ENCODE peak calls at places on chromosomes 13 and 19, in five cellular contexts. Y is IMR-90, X is HepG2, T is K562, C is A549. N is an unnamed sample.

GRCh38 chr13:110012102-110012739 is 225.8 kb upstream of the IRS2 start:
- DNase-seq in Y (peak; percentile 97), X (peak; percentile 3), T (no peak), C (peak; percentile 43), N (no peak)

GRCh38 chr13:44271031-44271433 is 102.6 kb upstream of the SERP2 start:
- DNase-seq in Y (peak; percentile 85), X (no peak), T (no peak), C (no peak), N (no peak)

GRCh38 chr19:38733493-38734175 is 10.6 kb downstream of the CAPN12 start:
- DNase-seq in Y (no peak), X (no peak), T (no peak), C (peak; percentile 65), N (no peak)

GRCh38 chr13:44404261-44405139 is 30.9 kb downstream of the SERP2 start:
- DNase-seq in Y (no peak), X (peak; percentile 93), T (no peak), C (no peak), N (no peak)

GRCh38 chr13:98664047-98664446 is 87.1 kb upstream of the STK24 start:
- DNase-seq in Y (peak; percentile 85), X (no peak), T (no peak), C (no peak), N (no peak)

GRCh38 chr19:19554074-19555023 is 16.3 kb downstream of the CILP2 start:
- DNase-seq in Y (peak; percentile 21), X (no peak), T (peak; percentile 88), C (no peak), N (no peak)

GRCh38 chr19:6475321-6476108 is 6.1 kb downstream of the DENND1C start:
- DNase-seq in Y (no peak), X (no peak), T (no peak), C (no peak), N (no peak)

GRCh38 chr13:48983331-48983730 is 7.6 kb downstream of the FNDC3A start:
- DNase-seq in Y (no peak), X (no peak), T (no peak), C (no peak), N (no peak)

DNA sequence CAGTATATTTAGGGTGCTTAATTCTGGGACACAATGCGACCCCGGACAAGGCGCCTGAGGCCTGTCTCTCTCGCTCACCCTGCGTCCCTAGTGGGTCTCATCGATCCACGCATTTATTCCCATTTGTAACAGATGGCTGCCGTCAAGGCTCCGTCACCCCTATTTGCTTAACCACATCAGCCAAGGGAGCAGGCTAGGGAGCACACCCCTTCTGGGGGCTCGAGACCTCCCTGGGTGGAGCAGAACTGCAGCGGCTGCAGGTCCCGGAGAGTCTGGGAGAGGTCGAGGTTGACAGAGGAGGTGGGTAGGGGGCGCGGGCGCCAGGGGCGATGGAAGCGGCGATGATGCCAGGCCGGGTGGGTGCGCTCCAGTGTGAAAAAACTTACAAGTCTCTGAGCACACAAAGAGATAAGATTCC is 507 bp downstream of the ALG5 start:
- DNase-seq in Y (no peak), X (no peak), T (peak; percentile 15), C (no peak), N (no peak)
- TF ChIP-seq MAFK in Y (no peak), X (no peak), T (no peak), C (no peak), N (no peak)

DNA sequence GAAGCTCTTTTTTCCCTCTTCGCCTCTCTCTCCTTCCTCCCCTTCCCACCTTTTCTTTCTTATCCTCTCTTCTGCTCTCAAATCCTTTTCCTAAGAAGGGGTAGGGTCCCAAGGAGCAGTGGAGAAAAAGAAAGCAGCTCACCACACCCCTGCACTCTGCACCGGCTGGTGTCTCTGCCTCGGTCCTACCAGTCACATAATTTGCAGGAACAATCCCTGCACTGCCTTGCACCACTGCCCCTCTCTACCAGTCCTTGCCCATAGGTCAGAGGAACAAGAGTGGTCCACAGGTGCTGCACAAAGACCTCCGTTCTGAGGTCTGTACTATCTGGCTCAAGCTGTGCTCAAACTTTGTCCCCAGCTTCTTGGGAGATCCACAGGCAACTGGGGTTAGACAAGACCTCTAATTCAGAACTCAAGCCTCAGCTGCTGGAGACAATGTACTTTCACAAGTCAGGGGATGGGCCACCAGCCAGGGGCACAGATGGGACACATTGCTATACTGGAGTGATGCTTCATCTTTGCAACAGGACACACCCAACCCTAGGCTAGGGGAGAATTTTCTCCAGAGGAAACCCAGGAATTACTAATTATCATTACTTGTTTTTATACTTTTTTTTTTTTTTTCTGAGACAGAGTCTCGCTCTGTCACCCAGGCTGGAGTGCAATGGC is 125.4 kb upstream of the ZNF507 start:
- DNase-seq in Y (no peak), X (no peak), T (no peak), C (no peak), N (no peak)
- TF ChIP-seq MAFK in Y (no peak), X (no peak), T (no peak), C (no peak), N (no peak)

GRCh38 chr19:43501661-43502418 is 2.7 kb downstream of the PHLDB3 start:
- DNase-seq in Y (no peak), X (no peak), T (peak; percentile 44), C (no peak), N (peak; percentile 83)

GRCh38 chr19:43505186-43505456 is 575 bp upstream of the PHLDB3 start:
- DNase-seq in Y (no peak), X (no peak), T (no peak), C (no peak), N (no peak)

GRCh38 chr19:43502419-43502976 is 2.0 kb downstream of the PHLDB3 start:
- DNase-seq in Y (no peak), X (no peak), T (no peak), C (no peak), N (no peak)

GRCh38 chr19:43504426-43505185 is at the start of gene PHLDB3:
- DNase-seq in Y (peak; percentile 9), X (peak; percentile 38), T (peak; percentile 49), C (no peak), N (no peak)

GRCh38 chr19:43503501-43504425 is 783 bp downstream of the PHLDB3 start:
- DNase-seq in Y (peak; percentile 84), X (peak; percentile 90), T (peak; percentile 98), C (peak; percentile 95), N (peak; percentile 87)
- TF ChIP-seq MAFK in Y (no peak), X (no peak), T (no peak), C (no peak), N (no peak)

GRCh38 chr13:41900918-41901317 is 60.0 kb downstream of the VWA8 start:
- DNase-seq in Y (peak; percentile 20), X (peak; percentile 73), T (no peak), C (no peak), N (no peak)
- TF ChIP-seq MAFK in Y (no peak), X (no peak), T (no peak), C (no peak), N (no peak)

GRCh38 chr13:83884141-83884540 is 1.9 kb upstream of the SLITRK1 start:
- DNase-seq in Y (no peak), X (no peak), T (no peak), C (no peak), N (no peak)

GRCh38 chr13:83881917-83882625 is at the start of gene SLITRK1:
- DNase-seq in Y (peak; percentile 19), X (no peak), T (no peak), C (no peak), N (peak; percentile 53)

GRCh38 chr13:83881031-83881727 is 1.1 kb downstream of the SLITRK1 start:
- DNase-seq in Y (no peak), X (no peak), T (no peak), C (no peak), N (no peak)

GRCh38 chr13:83882626-83882959 is 319 bp upstream of the SLITRK1 start:
- DNase-seq in Y (no peak), X (no peak), T (no peak), C (no peak), N (no peak)

DNA sequence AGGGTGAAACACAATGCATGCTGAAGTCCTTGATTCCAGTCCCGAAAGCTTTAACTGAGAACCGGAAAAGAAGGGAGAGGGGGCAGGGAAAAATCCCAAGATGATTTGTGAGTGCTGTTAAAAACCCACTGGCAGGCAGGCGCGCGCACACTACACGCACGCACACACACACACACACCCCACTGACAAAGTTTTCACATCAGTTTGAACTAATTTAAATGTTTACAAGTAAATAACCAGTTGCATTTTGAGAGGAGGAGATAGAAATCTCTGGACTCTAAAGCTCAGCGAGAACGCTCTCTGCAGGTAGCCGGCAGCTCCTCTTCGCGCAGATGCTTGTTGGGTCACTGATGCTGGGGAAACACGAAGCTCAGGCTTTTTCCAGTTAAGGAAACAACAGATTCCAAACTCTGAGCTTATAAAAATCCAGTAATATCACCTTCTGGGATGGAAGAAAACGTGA is 818 bp upstream of the SLITRK1 start:
- DNase-seq in Y (no peak), X (no peak), T (no peak), C (no peak), N (no peak)
- TF ChIP-seq MAFK in Y (no peak), X (no peak), T (no peak), C (no peak), N (no peak)

DNA sequence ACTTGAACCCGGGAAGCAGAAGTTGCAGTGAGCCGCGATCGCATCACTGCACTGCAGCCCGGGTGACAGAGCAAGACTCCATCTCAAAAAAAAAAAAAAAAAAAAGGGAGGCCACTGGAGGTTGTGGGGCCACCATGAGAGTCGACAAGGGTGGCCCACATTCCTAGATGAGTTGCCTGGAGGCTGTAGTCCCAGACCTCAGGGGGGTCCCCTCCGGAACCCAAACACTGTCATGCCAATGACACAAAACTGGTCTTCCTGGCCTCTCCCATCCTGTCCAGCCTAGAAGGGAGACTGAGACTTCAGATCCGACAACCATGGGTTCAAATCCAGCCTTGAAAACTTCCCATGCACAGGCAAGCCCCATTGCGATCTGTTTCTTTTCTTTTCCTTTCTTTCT is 14.7 kb downstream of the SPC24 start:
- DNase-seq in Y (no peak), X (no peak), T (no peak), C (no peak), N (no peak)
- TF ChIP-seq MAFK in Y (no peak), X (no peak), T (no peak), C (no peak), N (no peak)

GRCh38 chr13:72384186-72384823 is 343.1 kb downstream of the MZT1 start:
- DNase-seq in Y (no peak), X (peak; percentile 14), T (no peak), C (no peak), N (no peak)

GRCh38 chr13:72384879-72385278 is 342.6 kb downstream of the MZT1 start:
- DNase-seq in Y (peak; percentile 1), X (peak; percentile 44), T (no peak), C (no peak), N (no peak)

GRCh38 chr13:72383646-72384045 is 343.8 kb downstream of the MZT1 start:
- DNase-seq in Y (no peak), X (no peak), T (no peak), C (no peak), N (no peak)

DNA sequence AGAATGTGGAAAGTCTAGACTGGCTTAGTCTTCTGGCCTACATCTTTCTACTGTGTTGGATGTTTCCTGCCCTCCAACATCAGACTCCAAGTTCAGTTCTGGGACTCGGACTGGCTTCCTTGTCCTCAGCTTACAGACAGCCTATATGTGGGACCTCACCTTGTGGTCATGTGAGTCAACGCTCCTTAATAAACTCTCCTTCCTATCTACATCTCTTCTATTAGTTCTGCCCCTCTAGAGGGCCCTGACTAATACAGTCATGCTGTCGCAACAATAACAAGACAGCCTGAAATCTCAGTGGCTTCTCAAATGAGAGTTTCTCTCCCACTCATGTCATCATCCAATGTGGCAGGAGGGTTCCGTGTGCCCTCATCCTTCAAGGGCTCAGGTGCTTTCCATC is 347.8 kb downstream of the MZT1 start:
- DNase-seq in Y (no peak), X (no peak), T (no peak), C (no peak), N (no peak)
- TF ChIP-seq MAFK in Y (no peak), X (no peak), T (no peak), C (no peak), N (no peak)